ENCODE peak calls at places on chromosome 1, in seven cellular contexts. One of them, this sample, is unnamed. For H3K36me3, the result is how much of the 10 kb centered on the place peaks cover.

GRCh38 chr1:23553896-23554480 is 5.3 kb downstream of the ID3 start:
- DNase-seq in HepG2: no peak
- DNase-seq in CD8-positive, alpha-beta T cell: no peak
- DNase-seq in BJ: no peak
- DNase-seq in uterus: no peak
- DNase-seq in mesendoderm: no peak
- DNase-seq in heart right ventricle: no peak
- DNase-seq in this sample: no peak

GRCh38 chr1:70061229-70061628 is 144.2 kb downstream of the LRRC40 start:
- DNase-seq in mesendoderm: no peak
- DNase-seq in heart right ventricle: no peak
- DNase-seq in HepG2: no peak
- DNase-seq in CD8-positive, alpha-beta T cell: no peak
- DNase-seq in BJ: no peak
- DNase-seq in uterus: no peak
- DNase-seq in this sample: no peak

GRCh38 chr1:186620951-186621350 is 59.3 kb downstream of the PTGS2 start:
- DNase-seq in CD8-positive, alpha-beta T cell: no peak
- DNase-seq in BJ: peak
- DNase-seq in HepG2: no peak
- DNase-seq in mesendoderm: no peak
- DNase-seq in heart right ventricle: no peak
- DNase-seq in uterus: no peak
- DNase-seq in this sample: no peak

GRCh38 chr1:116024629-116025028 is 48.3 kb downstream of the SLC22A15 start:
- DNase-seq in HepG2: no peak
- DNase-seq in BJ: no peak
- DNase-seq in CD8-positive, alpha-beta T cell: no peak
- DNase-seq in heart right ventricle: no peak
- DNase-seq in mesendoderm: no peak
- DNase-seq in uterus: no peak
- DNase-seq in this sample: no peak

GRCh38 chr1:172449012-172449584 is 5.2 kb upstream of the PIGC start:
- DNase-seq in BJ: no peak
- DNase-seq in mesendoderm: no peak
- DNase-seq in CD8-positive, alpha-beta T cell: no peak
- DNase-seq in HepG2: peak
- DNase-seq in uterus: no peak
- DNase-seq in heart right ventricle: no peak
- DNase-seq in this sample: no peak

GRCh38 chr1:78143152-78143551 is 97.4 kb downstream of the GIPC2 start:
- DNase-seq in heart right ventricle: no peak
- DNase-seq in HepG2: no peak
- DNase-seq in mesendoderm: no peak
- DNase-seq in uterus: no peak
- DNase-seq in BJ: no peak
- DNase-seq in CD8-positive, alpha-beta T cell: no peak
- DNase-seq in this sample: no peak

GRCh38 chr1:55724551-55725325 is 509.6 kb upstream of the USP24 start:
- DNase-seq in BJ: peak
- DNase-seq in heart right ventricle: no peak
- DNase-seq in mesendoderm: no peak
- DNase-seq in CD8-positive, alpha-beta T cell: no peak
- DNase-seq in HepG2: no peak
- DNase-seq in uterus: no peak
- DNase-seq in this sample: no peak

GRCh38 chr1:101748077-101748476 is 248.6 kb downstream of the OLFM3 start:
- DNase-seq in HepG2: no peak
- DNase-seq in uterus: no peak
- DNase-seq in BJ: no peak
- DNase-seq in heart right ventricle: no peak
- DNase-seq in CD8-positive, alpha-beta T cell: no peak
- DNase-seq in mesendoderm: no peak
- DNase-seq in this sample: no peak

GRCh38 chr1:215704089-215704860 is 137.2 kb downstream of the KCTD3 start:
- DNase-seq in mesendoderm: no peak
- DNase-seq in BJ: no peak
- DNase-seq in HepG2: no peak
- DNase-seq in uterus: no peak
- DNase-seq in CD8-positive, alpha-beta T cell: no peak
- DNase-seq in heart right ventricle: no peak
- DNase-seq in this sample: no peak

GRCh38 chr1:55214214-55214902 is 806 bp downstream of the USP24 start:
- DNase-seq in mesendoderm: peak
- DNase-seq in heart right ventricle: peak
- DNase-seq in CD8-positive, alpha-beta T cell: peak
- DNase-seq in uterus: peak
- DNase-seq in BJ: no peak
- DNase-seq in HepG2: peak
- DNase-seq in this sample: peak

GRCh38 chr1:52423771-52424170 is 19.4 kb downstream of the PRPF38A start:
- DNase-seq in heart right ventricle: no peak
- DNase-seq in BJ: no peak
- DNase-seq in HepG2: no peak
- DNase-seq in mesendoderm: peak
- DNase-seq in CD8-positive, alpha-beta T cell: peak
- DNase-seq in uterus: no peak
- DNase-seq in this sample: no peak

GRCh38 chr1:6800728-6801127 is 15.5 kb downstream of the CAMTA1 start:
- DNase-seq in CD8-positive, alpha-beta T cell: no peak
- DNase-seq in uterus: no peak
- DNase-seq in BJ: peak
- DNase-seq in HepG2: no peak
- DNase-seq in heart right ventricle: no peak
- DNase-seq in mesendoderm: no peak
- DNase-seq in this sample: no peak

GRCh38 chr1:15430787-15431570 is 7.3 kb upstream of the CTRC start:
- DNase-seq in uterus: peak
- DNase-seq in mesendoderm: peak
- DNase-seq in heart right ventricle: peak
- DNase-seq in BJ: no peak
- DNase-seq in CD8-positive, alpha-beta T cell: peak
- DNase-seq in HepG2: no peak
- DNase-seq in this sample: peak

GRCh38 chr1:93980320-93980744 is 71.1 kb upstream of the GCLM start:
- DNase-seq in uterus: no peak
- DNase-seq in HepG2: peak
- DNase-seq in heart right ventricle: no peak
- DNase-seq in CD8-positive, alpha-beta T cell: no peak
- DNase-seq in mesendoderm: peak
- DNase-seq in BJ: no peak
- DNase-seq in this sample: no peak

GRCh38 chr1:2184531-2184930 is 10.0 kb downstream of the FAAP20 start:
- DNase-seq in CD8-positive, alpha-beta T cell: no peak
- DNase-seq in heart right ventricle: no peak
- DNase-seq in mesendoderm: no peak
- DNase-seq in HepG2: no peak
- DNase-seq in BJ: no peak
- DNase-seq in uterus: no peak
- DNase-seq in this sample: no peak

GRCh38 chr1:2181752-2182151 is 12.8 kb downstream of the FAAP20 start:
- DNase-seq in BJ: no peak
- DNase-seq in HepG2: no peak
- DNase-seq in heart right ventricle: no peak
- DNase-seq in uterus: no peak
- DNase-seq in CD8-positive, alpha-beta T cell: no peak
- DNase-seq in mesendoderm: no peak
- DNase-seq in this sample: no peak

GRCh38 chr1:2182376-2182775 is 12.2 kb downstream of the FAAP20 start:
- DNase-seq in CD8-positive, alpha-beta T cell: no peak
- DNase-seq in heart right ventricle: no peak
- DNase-seq in uterus: no peak
- DNase-seq in BJ: no peak
- DNase-seq in HepG2: no peak
- DNase-seq in mesendoderm: no peak
- DNase-seq in this sample: no peak

GRCh38 chr1:2184934-2185333 is 9.6 kb downstream of the FAAP20 start:
- DNase-seq in mesendoderm: no peak
- DNase-seq in CD8-positive, alpha-beta T cell: no peak
- DNase-seq in HepG2: no peak
- DNase-seq in BJ: no peak
- DNase-seq in uterus: no peak
- DNase-seq in heart right ventricle: no peak
- DNase-seq in this sample: no peak

DNA sequence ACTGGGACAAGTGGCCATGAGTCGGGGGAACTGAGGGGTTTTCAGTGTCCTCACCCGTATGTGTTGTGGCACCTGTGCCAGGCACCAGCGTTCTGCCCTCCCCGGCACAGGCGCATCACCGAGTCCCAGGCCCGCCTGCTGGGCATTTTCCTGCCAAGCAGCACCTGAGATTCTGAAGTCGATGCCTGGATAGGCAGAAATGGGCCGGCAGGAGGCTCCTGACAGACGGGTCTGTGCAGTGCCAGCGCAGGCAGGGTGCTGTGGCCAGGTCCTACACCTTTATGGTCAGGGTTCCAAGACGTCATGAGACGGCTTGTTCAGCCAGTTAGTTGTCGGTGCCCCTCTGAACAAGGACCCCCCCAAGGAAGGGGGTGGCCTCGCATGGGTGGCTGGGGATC is 10.6 kb downstream of the FAAP20 start:
- DNase-seq in HepG2: no peak
- DNase-seq in BJ: no peak
- DNase-seq in heart right ventricle: no peak
- DNase-seq in mesendoderm: no peak
- DNase-seq in uterus: no peak
- DNase-seq in CD8-positive, alpha-beta T cell: no peak
- DNase-seq in this sample: no peak
- H3K36me3 ChIP-seq in HepG2: under half
- H3K36me3 ChIP-seq in BJ: under half
- H3K36me3 ChIP-seq in heart right ventricle: under half
- H3K36me3 ChIP-seq in mesendoderm: under half
- H3K36me3 ChIP-seq in uterus: under half
- H3K36me3 ChIP-seq in CD8-positive, alpha-beta T cell: under half
- H3K36me3 ChIP-seq in this sample: under half

DNA sequence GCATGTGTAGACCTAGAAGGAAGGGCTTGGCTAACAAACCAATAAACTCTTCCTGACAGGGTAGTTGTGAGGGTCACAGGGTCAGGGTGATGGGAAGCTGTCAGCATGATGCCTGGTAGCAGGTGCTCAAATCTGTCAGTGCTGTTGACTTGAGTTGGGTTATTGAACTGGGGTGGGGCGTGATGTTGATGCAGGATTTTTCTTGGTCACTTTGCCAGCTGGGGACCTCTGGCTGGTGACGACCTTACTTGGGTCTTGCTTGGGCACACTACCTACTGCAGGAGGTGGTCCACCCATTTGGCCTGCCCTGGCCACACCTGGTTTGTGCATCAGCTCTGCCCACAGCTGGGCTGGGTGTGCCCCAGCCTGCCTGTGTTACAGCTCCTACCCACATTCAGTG is 624.4 kb downstream of the PTPRU start:
- DNase-seq in mesendoderm: no peak
- DNase-seq in BJ: no peak
- DNase-seq in heart right ventricle: no peak
- DNase-seq in uterus: no peak
- DNase-seq in CD8-positive, alpha-beta T cell: no peak
- DNase-seq in HepG2: no peak
- DNase-seq in this sample: no peak
- H3K36me3 ChIP-seq in mesendoderm: under half
- H3K36me3 ChIP-seq in BJ: under half
- H3K36me3 ChIP-seq in heart right ventricle: under half
- H3K36me3 ChIP-seq in uterus: under half
- H3K36me3 ChIP-seq in CD8-positive, alpha-beta T cell: under half
- H3K36me3 ChIP-seq in HepG2: under half
- H3K36me3 ChIP-seq in this sample: under half

GRCh38 chr1:213659580-213660547 is 327.9 kb upstream of the PROX1 start:
- DNase-seq in HepG2: no peak
- DNase-seq in heart right ventricle: no peak
- DNase-seq in BJ: no peak
- DNase-seq in mesendoderm: no peak
- DNase-seq in CD8-positive, alpha-beta T cell: no peak
- DNase-seq in uterus: no peak
- DNase-seq in this sample: no peak
- H3K36me3 ChIP-seq in HepG2: under half
- H3K36me3 ChIP-seq in heart right ventricle: under half
- H3K36me3 ChIP-seq in BJ: under half
- H3K36me3 ChIP-seq in mesendoderm: under half
- H3K36me3 ChIP-seq in CD8-positive, alpha-beta T cell: under half
- H3K36me3 ChIP-seq in uterus: under half
- H3K36me3 ChIP-seq in this sample: under half

GRCh38 chr1:181429462-181429861 is 53.9 kb upstream of the CACNA1E start:
- DNase-seq in CD8-positive, alpha-beta T cell: no peak
- DNase-seq in BJ: no peak
- DNase-seq in uterus: no peak
- DNase-seq in HepG2: no peak
- DNase-seq in heart right ventricle: no peak
- DNase-seq in mesendoderm: no peak
- DNase-seq in this sample: no peak
- H3K36me3 ChIP-seq in CD8-positive, alpha-beta T cell: under half
- H3K36me3 ChIP-seq in BJ: under half
- H3K36me3 ChIP-seq in uterus: under half
- H3K36me3 ChIP-seq in HepG2: under half
- H3K36me3 ChIP-seq in heart right ventricle: under half
- H3K36me3 ChIP-seq in mesendoderm: under half
- H3K36me3 ChIP-seq in this sample: under half